ENCODE peak calls at places on chromosomes 11 and 22, in six cellular contexts. L, F, B, N, D and H are unnamed samples.

GRCh38 chr11:11987503-11988022 is 20.9 kb downstream of the DKK3 start:
- DNase-seq in L (peak; percentile 67), F (no peak), B (no peak), N (peak; percentile 27), D (no peak), H (no peak)

GRCh38 chr11:17405232-17406005 is 17.0 kb upstream of the KCNJ11 start:
- DNase-seq in L (peak; percentile 62), F (no peak), B (peak; percentile 37), N (peak; percentile 54), D (peak; percentile 58), H (no peak)

GRCh38 chr11:96012086-96012824 is 88.3 kb upstream of the MTMR2 start:
- DNase-seq in L (peak; percentile 89), F (peak; percentile 19), B (peak; percentile 99), N (peak; percentile 37), D (peak; percentile 32), H (peak; percentile 69)

GRCh38 chr11:29260939-29261705 is 755.7 kb downstream of the KCNA4 start:
- DNase-seq in L (peak; percentile 67), F (no peak), B (peak; percentile 51), N (no peak), D (no peak), H (peak; percentile 40)

GRCh38 chr22:37420656-37421467 is 6.4 kb downstream of the ELFN2 start:
- DNase-seq in L (peak; percentile 40), F (no peak), B (no peak), N (no peak), D (peak; percentile 55), H (no peak)

GRCh38 chr11:4830909-4831308 is 9.8 kb downstream of the OR51F2 start:
- DNase-seq in L (no peak), F (no peak), B (no peak), N (no peak), D (no peak), H (no peak)

GRCh38 chr22:45777046-45777851 is 105.6 kb downstream of the ATXN10 start:
- DNase-seq in L (peak; percentile 50), F (peak; percentile 29), B (no peak), N (no peak), D (no peak), H (no peak)

GRCh38 chr22:27173530-27173929 is 516.1 kb downstream of the MIAT start:
- DNase-seq in L (no peak), F (no peak), B (no peak), N (no peak), D (no peak), H (no peak)

GRCh38 chr22:31585161-31585859 is 76.7 kb downstream of the PISD start:
- DNase-seq in L (peak; percentile 96), F (no peak), B (peak; percentile 61), N (no peak), D (no peak), H (no peak)

GRCh38 chr11:121466063-121466794 is 13.5 kb upstream of the SORL1-AS1 start:
- DNase-seq in L (peak; percentile 87), F (peak; percentile 69), B (peak; percentile 76), N (peak; percentile 92), D (peak; percentile 91), H (peak; percentile 98)

GRCh38 chr11:61885784-61886580 is 5.4 kb downstream of the FADS3 start:
- DNase-seq in L (no peak), F (no peak), B (no peak), N (no peak), D (no peak), H (no peak)

GRCh38 chr11:43952020-43952400 is 9.6 kb downstream of the C11orf96 start:
- DNase-seq in L (no peak), F (no peak), B (no peak), N (no peak), D (no peak), H (no peak)

GRCh38 chr22:42283288-42284229 is 13.1 kb upstream of the TCF20 start:
- DNase-seq in L (no peak), F (no peak), B (no peak), N (no peak), D (no peak), H (peak; percentile 88)

GRCh38 chr11:40328890-40329617 is 1130.4 kb downstream of the LRRC4C start:
- DNase-seq in L (peak; percentile 100), F (peak; percentile 99), B (peak; percentile 76), N (no peak), D (peak; percentile 24), H (peak; percentile 70)

GRCh38 chr22:48485144-48486135 is 1342.2 kb downstream of the BRD1 start:
- DNase-seq in L (no peak), F (no peak), B (no peak), N (peak; percentile 31), D (no peak), H (no peak)

GRCh38 chr11:80930038-80930437 is 1489.2 kb upstream of the TENM4 start:
- DNase-seq in L (no peak), F (no peak), B (no peak), N (no peak), D (no peak), H (no peak)

GRCh38 chr11:122108192-122108799 is 7.7 kb downstream of the BLID start:
- DNase-seq in L (peak; percentile 79), F (no peak), B (peak; percentile 29), N (peak; percentile 49), D (no peak), H (no peak)

GRCh38 chr11:110317516-110317932 is 21.1 kb upstream of the RDX start:
- DNase-seq in L (peak; percentile 34), F (no peak), B (no peak), N (no peak), D (no peak), H (no peak)

GRCh38 chr22:25360891-25361645 is 141.6 kb downstream of the CRYBB2 start:
- DNase-seq in L (no peak), F (no peak), B (no peak), N (no peak), D (no peak), H (no peak)

DNA sequence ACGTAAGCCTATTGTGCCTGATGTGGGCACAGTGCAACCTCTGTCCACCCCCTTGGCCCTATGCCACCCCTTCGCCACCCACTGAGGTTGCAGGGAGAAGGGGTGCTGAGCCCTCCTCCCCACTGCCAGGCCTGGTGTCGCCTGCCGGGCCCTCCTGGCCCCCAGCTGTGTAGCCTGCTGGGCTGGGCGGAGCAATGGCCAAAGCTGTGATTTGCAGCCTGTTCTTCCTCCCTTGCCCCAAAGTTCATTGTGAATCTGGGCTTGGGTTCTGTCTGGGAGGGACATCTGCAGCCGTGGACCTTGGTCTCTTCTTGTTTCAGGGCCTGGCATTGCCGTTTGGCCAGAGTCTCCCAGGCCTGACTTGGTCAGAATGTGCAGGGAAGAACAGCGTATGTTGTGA is 121.9 kb downstream of the PKNOX2 start:
- DNase-seq in L (no peak), F (no peak), B (no peak), N (no peak), D (no peak), H (no peak)
- TF ChIP-seq CTCF in L (no peak), F (no peak), B (no peak), N (no peak), D (no peak), H (no peak)

GRCh38 chr11:65932558-65932919 is 12.7 kb upstream of the TSGA10IP start:
- DNase-seq in L (peak; percentile 47), F (no peak), B (no peak), N (peak; percentile 61), D (no peak), H (no peak)
- TF ChIP-seq CTCF in L (no peak), F (no peak), B (no peak), N (peak; percentile 52), D (no peak), H (no peak)

GRCh38 chr11:131465746-131466145 is 95.3 kb downstream of the NTM start:
- DNase-seq in L (no peak), F (no peak), B (peak; percentile 6), N (peak; percentile 90), D (no peak), H (peak; percentile 54)
- TF ChIP-seq CTCF in L (no peak), F (no peak), B (no peak), N (peak; percentile 81), D (no peak), H (peak; percentile 66)

DNA sequence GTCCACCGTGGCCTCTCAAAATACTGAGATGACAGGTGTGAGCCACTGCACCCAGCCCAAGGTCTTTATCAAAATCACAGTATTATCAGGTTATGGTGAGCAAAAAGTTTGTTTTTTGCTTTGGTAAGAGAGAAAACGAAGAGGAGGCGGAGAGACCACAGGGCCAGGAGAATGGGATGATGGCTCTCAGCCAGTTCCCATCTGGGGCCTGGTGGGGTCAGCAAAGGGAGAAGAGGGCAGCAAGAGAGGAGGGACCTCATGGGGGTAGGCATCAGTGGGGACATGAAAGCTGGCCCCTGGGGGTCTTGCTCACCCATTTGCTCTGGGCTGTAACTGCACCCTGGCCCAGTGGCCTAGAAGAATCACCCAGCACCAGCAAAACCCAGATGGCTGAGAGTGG is 190.2 kb downstream of the SHANK2 start:
- DNase-seq in L (no peak), F (no peak), B (no peak), N (no peak), D (no peak), H (no peak)
- TF ChIP-seq CTCF in L (no peak), F (no peak), B (peak; percentile 20), N (peak; percentile 45), D (no peak), H (no peak)

GRCh38 chr11:75453916-75454655 is 21.1 kb upstream of the KLHL35 start:
- DNase-seq in L (peak; percentile 62), F (peak; percentile 63), B (no peak), N (no peak), D (no peak), H (no peak)
- TF ChIP-seq CTCF in L (no peak), F (no peak), B (no peak), N (no peak), D (no peak), H (no peak)

DNA sequence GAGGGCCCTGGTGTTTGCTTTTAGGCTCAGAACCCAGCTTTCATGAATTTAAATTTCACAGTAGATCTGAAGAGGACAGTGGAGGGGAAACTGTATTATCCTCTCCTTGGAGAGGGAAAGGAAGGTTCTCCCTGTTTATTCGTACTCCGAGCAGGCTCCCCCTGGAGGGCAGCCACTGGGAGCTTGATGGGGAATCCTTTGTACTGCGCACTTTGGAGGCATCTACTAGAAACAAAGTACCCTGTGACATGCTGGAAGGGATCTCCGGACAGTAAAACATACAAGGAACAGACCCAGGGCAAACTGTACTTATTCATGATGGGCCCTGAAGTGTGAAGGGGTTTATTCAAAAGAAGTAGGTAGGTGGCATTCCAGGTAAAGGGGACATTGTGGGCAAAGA is 27.2 kb downstream of the NAV2 start:
- DNase-seq in L (peak; percentile 31), F (no peak), B (peak; percentile 13), N (peak; percentile 57), D (no peak), H (peak; percentile 37)
- TF ChIP-seq CTCF in L (peak; percentile 60), F (peak; percentile 36), B (no peak), N (peak; percentile 58), D (no peak), H (peak; percentile 65)

DNA sequence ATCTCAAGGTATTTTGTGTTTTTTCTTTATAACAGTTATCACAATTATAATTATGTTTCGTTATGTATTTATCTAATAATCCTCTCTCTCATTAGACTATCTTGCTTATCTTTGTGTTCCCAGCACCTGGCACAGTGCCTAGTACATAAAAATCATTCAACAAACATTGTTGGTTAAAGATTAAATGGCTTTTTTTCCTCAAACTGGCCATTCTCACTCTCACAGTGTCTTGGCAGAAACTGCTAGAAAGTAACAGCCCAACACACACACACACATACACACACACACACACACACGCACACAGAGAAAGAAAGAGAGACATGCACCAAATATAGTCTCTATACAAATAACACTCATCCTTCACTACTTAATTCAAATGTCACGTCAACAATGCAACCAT is 36.8 kb downstream of the OR10A6 start:
- DNase-seq in L (no peak), F (no peak), B (no peak), N (no peak), D (no peak), H (no peak)
- TF ChIP-seq CTCF in L (no peak), F (no peak), B (no peak), N (no peak), D (no peak), H (no peak)